ENCODE peak calls at places on chromosomes 5 and 9, in seven cellular contexts. One of them, this sample, is unnamed.
A peak's percentile ranks its signal among the peaks of the same experiment; 100 is the strongest.

GRCh38 chr9:96875460-96876142 is 21.3 kb upstream of the ZNF782 start:
- DNase-seq in stomach: peak; percentile 70
- DNase-seq in RWPE1: peak; percentile 92
- DNase-seq in caudate nucleus: peak; percentile 26
- DNase-seq in testis: peak; percentile 90
- DNase-seq in heart right ventricle: peak; percentile 9
- DNase-seq in tibial artery: no peak
- DNase-seq in this sample: peak; percentile 69

GRCh38 chr5:179870403-179870903 is 11.8 kb upstream of the MRNIP start:
- DNase-seq in RWPE1: no peak
- DNase-seq in caudate nucleus: no peak
- DNase-seq in stomach: peak; percentile 62
- DNase-seq in testis: peak; percentile 87
- DNase-seq in tibial artery: no peak
- DNase-seq in heart right ventricle: peak; percentile 69
- DNase-seq in this sample: peak; percentile 39

GRCh38 chr5:142826741-142827492 is 56.7 kb downstream of the ARHGAP26 start:
- DNase-seq in tibial artery: no peak
- DNase-seq in heart right ventricle: no peak
- DNase-seq in testis: no peak
- DNase-seq in stomach: peak; percentile 69
- DNase-seq in RWPE1: peak; percentile 65
- DNase-seq in caudate nucleus: no peak
- DNase-seq in this sample: no peak

GRCh38 chr9:7342229-7342628 is 457.3 kb downstream of the DMAC1 start:
- DNase-seq in caudate nucleus: no peak
- DNase-seq in stomach: no peak
- DNase-seq in RWPE1: no peak
- DNase-seq in testis: no peak
- DNase-seq in tibial artery: no peak
- DNase-seq in heart right ventricle: no peak
- DNase-seq in this sample: no peak

GRCh38 chr9:21234153-21234687 is 5.6 kb downstream of the IFNA14 start:
- DNase-seq in heart right ventricle: no peak
- DNase-seq in tibial artery: no peak
- DNase-seq in testis: no peak
- DNase-seq in stomach: no peak
- DNase-seq in RWPE1: no peak
- DNase-seq in caudate nucleus: no peak
- DNase-seq in this sample: no peak

GRCh38 chr5:60287174-60287771 is 393.7 kb upstream of the PDE4D start:
- DNase-seq in stomach: peak; percentile 46
- DNase-seq in testis: peak; percentile 84
- DNase-seq in caudate nucleus: no peak
- DNase-seq in heart right ventricle: no peak
- DNase-seq in RWPE1: peak; percentile 32
- DNase-seq in tibial artery: no peak
- DNase-seq in this sample: no peak

GRCh38 chr5:54217826-54218503 is 92.4 kb downstream of the ARL15 start:
- DNase-seq in caudate nucleus: no peak
- DNase-seq in RWPE1: peak; percentile 72
- DNase-seq in stomach: peak; percentile 27
- DNase-seq in tibial artery: no peak
- DNase-seq in testis: peak; percentile 46
- DNase-seq in heart right ventricle: peak; percentile 57
- DNase-seq in this sample: no peak

GRCh38 chr5:127875235-127876021 is 172.2 kb downstream of the CCDC192 start:
- DNase-seq in heart right ventricle: peak; percentile 53
- DNase-seq in testis: peak; percentile 16
- DNase-seq in tibial artery: no peak
- DNase-seq in caudate nucleus: peak; percentile 53
- DNase-seq in RWPE1: peak; percentile 64
- DNase-seq in stomach: peak; percentile 69
- DNase-seq in this sample: peak; percentile 49

GRCh38 chr5:177472460-177473441 is 683 bp downstream of the DBN1 start:
- DNase-seq in RWPE1: no peak
- DNase-seq in tibial artery: no peak
- DNase-seq in heart right ventricle: no peak
- DNase-seq in caudate nucleus: no peak
- DNase-seq in testis: no peak
- DNase-seq in stomach: peak; percentile 52
- DNase-seq in this sample: no peak

GRCh38 chr9:21813575-21814473 is 11.4 kb downstream of the MTAP start:
- DNase-seq in heart right ventricle: peak; percentile 81
- DNase-seq in testis: peak; percentile 76
- DNase-seq in RWPE1: peak; percentile 59
- DNase-seq in caudate nucleus: peak; percentile 18
- DNase-seq in stomach: peak; percentile 66
- DNase-seq in tibial artery: peak; percentile 61
- DNase-seq in this sample: no peak

GRCh38 chr5:153489611-153490010 is 859 bp upstream of the GRIA1 start:
- DNase-seq in caudate nucleus: no peak
- DNase-seq in tibial artery: no peak
- DNase-seq in stomach: no peak
- DNase-seq in testis: no peak
- DNase-seq in RWPE1: peak; percentile 58
- DNase-seq in heart right ventricle: no peak
- DNase-seq in this sample: no peak

GRCh38 chr9:94108584-94108983 is 24.3 kb downstream of the PTPDC1 start:
- DNase-seq in testis: no peak
- DNase-seq in RWPE1: no peak
- DNase-seq in caudate nucleus: no peak
- DNase-seq in stomach: no peak
- DNase-seq in tibial artery: peak; percentile 43
- DNase-seq in heart right ventricle: peak; percentile 31
- DNase-seq in this sample: peak; percentile 27

GRCh38 chr5:154858251-154858971 is at the start of gene CNOT8:
- DNase-seq in heart right ventricle: peak; percentile 99
- DNase-seq in caudate nucleus: peak; percentile 95
- DNase-seq in testis: peak; percentile 100
- DNase-seq in RWPE1: peak; percentile 94
- DNase-seq in tibial artery: peak; percentile 99
- DNase-seq in stomach: peak; percentile 99
- DNase-seq in this sample: peak; percentile 97

GRCh38 chr5:159518361-159518760 is 188.1 kb upstream of the IL12B start:
- DNase-seq in testis: no peak
- DNase-seq in stomach: peak; percentile 83
- DNase-seq in caudate nucleus: no peak
- DNase-seq in tibial artery: peak; percentile 31
- DNase-seq in heart right ventricle: no peak
- DNase-seq in RWPE1: no peak
- DNase-seq in this sample: no peak

GRCh38 chr9:77793909-77794308 is 145.8 kb upstream of the GNA14 start:
- DNase-seq in testis: no peak
- DNase-seq in stomach: no peak
- DNase-seq in heart right ventricle: no peak
- DNase-seq in RWPE1: no peak
- DNase-seq in tibial artery: no peak
- DNase-seq in caudate nucleus: no peak
- DNase-seq in this sample: no peak

GRCh38 chr5:179122411-179123108 is 62.4 kb downstream of the ZNF354C start:
- DNase-seq in testis: no peak
- DNase-seq in stomach: peak; percentile 9
- DNase-seq in RWPE1: no peak
- DNase-seq in heart right ventricle: no peak
- DNase-seq in caudate nucleus: no peak
- DNase-seq in tibial artery: no peak
- DNase-seq in this sample: no peak

GRCh38 chr9:89375181-89375760 is 57.0 kb downstream of the SECISBP2 start:
- DNase-seq in stomach: no peak
- DNase-seq in testis: no peak
- DNase-seq in heart right ventricle: no peak
- DNase-seq in tibial artery: no peak
- DNase-seq in RWPE1: no peak
- DNase-seq in caudate nucleus: no peak
- DNase-seq in this sample: no peak

GRCh38 chr5:144390133-144390532 is 219.5 kb downstream of the KCTD16 start:
- DNase-seq in heart right ventricle: no peak
- DNase-seq in RWPE1: peak; percentile 41
- DNase-seq in caudate nucleus: no peak
- DNase-seq in stomach: peak; percentile 26
- DNase-seq in testis: peak; percentile 20
- DNase-seq in tibial artery: no peak
- DNase-seq in this sample: no peak

GRCh38 chr9:108783318-108784127 is 72.3 kb downstream of the ACTL7B start:
- DNase-seq in tibial artery: no peak
- DNase-seq in heart right ventricle: peak; percentile 55
- DNase-seq in testis: no peak
- DNase-seq in stomach: no peak
- DNase-seq in caudate nucleus: no peak
- DNase-seq in RWPE1: no peak
- DNase-seq in this sample: no peak
- H3K27ac ChIP-seq in tibial artery: no peak overlapping the region
- H3K27ac ChIP-seq in heart right ventricle: peak overlapping the region; percentile 70
- H3K27ac ChIP-seq in testis: no peak overlapping the region
- H3K27ac ChIP-seq in stomach: no peak overlapping the region
- H3K27ac ChIP-seq in caudate nucleus: peak overlapping the region; percentile 56
- H3K27ac ChIP-seq in RWPE1: peak overlapping the region; percentile 9
- H3K27ac ChIP-seq in this sample: peak overlapping the region; percentile 39

DNA sequence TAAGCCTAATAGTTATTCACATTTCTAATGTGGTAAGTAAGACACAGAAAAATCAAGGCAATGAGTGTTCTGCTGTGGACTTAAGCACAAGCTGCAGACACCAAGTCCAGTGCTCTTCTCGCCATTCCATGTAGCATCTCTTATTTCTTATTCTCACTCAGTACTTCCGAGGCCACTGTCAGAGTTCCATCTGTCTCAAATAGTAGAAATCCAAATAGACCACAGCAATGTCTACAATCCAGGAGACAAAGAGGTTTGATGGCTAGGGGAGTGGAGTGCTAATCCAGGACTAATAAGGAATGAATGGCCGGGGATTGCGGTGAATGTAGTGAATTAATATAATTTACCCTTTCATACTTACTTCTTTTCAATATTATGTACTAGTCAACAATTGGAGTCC is 147.3 kb downstream of the FBXL7 start:
- DNase-seq in RWPE1: no peak
- DNase-seq in caudate nucleus: no peak
- DNase-seq in testis: no peak
- DNase-seq in tibial artery: no peak
- DNase-seq in heart right ventricle: no peak
- DNase-seq in stomach: no peak
- DNase-seq in this sample: no peak
- H3K27ac ChIP-seq in RWPE1: no peak overlapping the region
- H3K27ac ChIP-seq in caudate nucleus: no peak overlapping the region
- H3K27ac ChIP-seq in testis: no peak overlapping the region
- H3K27ac ChIP-seq in tibial artery: no peak overlapping the region
- H3K27ac ChIP-seq in heart right ventricle: no peak overlapping the region
- H3K27ac ChIP-seq in stomach: no peak overlapping the region
- H3K27ac ChIP-seq in this sample: no peak overlapping the region

GRCh38 chr5:90590170-90590569 is 31.6 kb downstream of the ADGRV1 start:
- DNase-seq in heart right ventricle: no peak
- DNase-seq in RWPE1: no peak
- DNase-seq in stomach: no peak
- DNase-seq in tibial artery: no peak
- DNase-seq in caudate nucleus: no peak
- DNase-seq in testis: no peak
- DNase-seq in this sample: no peak

GRCh38 chr5:90586469-90586868 is 27.9 kb downstream of the ADGRV1 start:
- DNase-seq in heart right ventricle: no peak
- DNase-seq in stomach: no peak
- DNase-seq in tibial artery: no peak
- DNase-seq in caudate nucleus: no peak
- DNase-seq in testis: no peak
- DNase-seq in RWPE1: no peak
- DNase-seq in this sample: no peak

DNA sequence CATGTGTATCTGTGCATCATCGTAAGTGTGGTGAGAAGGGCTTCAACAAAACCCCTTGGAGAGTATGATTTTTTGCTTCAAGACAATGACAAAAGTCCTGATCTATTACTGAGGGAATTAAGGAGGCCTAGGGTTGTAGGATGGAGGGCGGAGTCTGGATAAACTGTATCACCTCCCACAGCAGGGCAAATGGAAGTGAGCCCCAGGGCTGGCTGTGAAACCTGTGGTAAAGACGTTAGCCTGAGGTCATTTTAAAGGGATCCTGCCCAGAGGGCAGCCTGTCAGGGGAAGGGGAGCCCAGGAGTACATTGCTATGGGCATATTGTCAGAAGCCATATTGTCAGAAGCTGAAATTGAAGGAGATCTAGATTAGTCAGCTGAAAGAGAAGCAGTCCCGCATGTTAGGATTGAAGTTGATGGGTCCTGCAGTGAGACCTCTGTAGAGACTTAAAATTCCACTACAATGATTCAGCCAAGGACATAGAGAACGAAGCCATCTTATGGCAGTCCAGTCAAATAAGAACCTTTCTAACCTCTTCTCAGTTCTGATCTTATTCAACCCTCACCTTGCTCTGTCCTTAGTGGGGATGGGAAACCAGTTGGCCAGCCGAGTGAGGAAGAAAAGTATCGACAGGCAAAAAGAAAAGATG is 26.9 kb downstream of the ADGRV1 start:
- DNase-seq in RWPE1: no peak
- DNase-seq in caudate nucleus: no peak
- DNase-seq in stomach: no peak
- DNase-seq in testis: no peak
- DNase-seq in tibial artery: no peak
- DNase-seq in heart right ventricle: no peak
- DNase-seq in this sample: no peak
- H3K27ac ChIP-seq in RWPE1: no peak overlapping the region
- H3K27ac ChIP-seq in caudate nucleus: no peak overlapping the region
- H3K27ac ChIP-seq in stomach: no peak overlapping the region
- H3K27ac ChIP-seq in testis: no peak overlapping the region
- H3K27ac ChIP-seq in tibial artery: no peak overlapping the region
- H3K27ac ChIP-seq in heart right ventricle: no peak overlapping the region
- H3K27ac ChIP-seq in this sample: no peak overlapping the region

GRCh38 chr9:109862452-109862851 is 82.5 kb downstream of the PALM2AKAP2 start:
- DNase-seq in caudate nucleus: no peak
- DNase-seq in testis: no peak
- DNase-seq in tibial artery: no peak
- DNase-seq in heart right ventricle: no peak
- DNase-seq in RWPE1: no peak
- DNase-seq in stomach: no peak
- DNase-seq in this sample: no peak
- H3K27ac ChIP-seq in caudate nucleus: peak overlapping the region; percentile 48
- H3K27ac ChIP-seq in testis: no peak overlapping the region
- H3K27ac ChIP-seq in tibial artery: no peak overlapping the region
- H3K27ac ChIP-seq in heart right ventricle: peak overlapping the region; percentile 28
- H3K27ac ChIP-seq in RWPE1: no peak overlapping the region
- H3K27ac ChIP-seq in stomach: no peak overlapping the region
- H3K27ac ChIP-seq in this sample: peak overlapping the region; percentile 83